ENCODE peak calls at places on chromosome 2, in eight cellular contexts. One of them, this sample, is unnamed.

GRCh38 chr2:8602809-8603208 is 79.0 kb upstream of the ID2 start:
- DNase-seq in endothelial cell: no peak
- DNase-seq in spleen: no peak
- DNase-seq in CD4-positive, alpha-beta T cell: no peak
- DNase-seq in body of pancreas: no peak
- DNase-seq in WERI-Rb-1: no peak
- DNase-seq in lower lobe of right lung: peak
- DNase-seq in IMR-90: no peak
- DNase-seq in this sample: no peak

GRCh38 chr2:201798252-201798918 is 8.0 kb upstream of the CDK15 start:
- DNase-seq in endothelial cell: no peak
- DNase-seq in spleen: no peak
- DNase-seq in CD4-positive, alpha-beta T cell: no peak
- DNase-seq in body of pancreas: no peak
- DNase-seq in WERI-Rb-1: no peak
- DNase-seq in lower lobe of right lung: no peak
- DNase-seq in IMR-90: peak
- DNase-seq in this sample: no peak

GRCh38 chr2:241751776-241752175 is 17.3 kb downstream of the D2HGDH start:
- DNase-seq in endothelial cell: no peak
- DNase-seq in spleen: no peak
- DNase-seq in CD4-positive, alpha-beta T cell: no peak
- DNase-seq in body of pancreas: no peak
- DNase-seq in WERI-Rb-1: no peak
- DNase-seq in lower lobe of right lung: no peak
- DNase-seq in IMR-90: no peak
- DNase-seq in this sample: no peak

GRCh38 chr2:170891893-170892292 is 37.2 kb upstream of the GORASP2 start:
- DNase-seq in endothelial cell: no peak
- DNase-seq in spleen: no peak
- DNase-seq in CD4-positive, alpha-beta T cell: no peak
- DNase-seq in body of pancreas: no peak
- DNase-seq in WERI-Rb-1: no peak
- DNase-seq in lower lobe of right lung: no peak
- DNase-seq in IMR-90: no peak
- DNase-seq in this sample: no peak

GRCh38 chr2:29598978-29599377 is 322.4 kb downstream of the ALK start:
- DNase-seq in endothelial cell: no peak
- DNase-seq in spleen: no peak
- DNase-seq in CD4-positive, alpha-beta T cell: no peak
- DNase-seq in body of pancreas: no peak
- DNase-seq in WERI-Rb-1: no peak
- DNase-seq in lower lobe of right lung: no peak
- DNase-seq in IMR-90: no peak
- DNase-seq in this sample: no peak

GRCh38 chr2:47198985-47199451 is 43.9 kb upstream of the STPG4 start:
- DNase-seq in endothelial cell: no peak
- DNase-seq in spleen: no peak
- DNase-seq in CD4-positive, alpha-beta T cell: no peak
- DNase-seq in body of pancreas: no peak
- DNase-seq in WERI-Rb-1: no peak
- DNase-seq in lower lobe of right lung: no peak
- DNase-seq in IMR-90: peak
- DNase-seq in this sample: no peak

GRCh38 chr2:174149530-174149929 is 98.8 kb downstream of the OLA1 start:
- DNase-seq in endothelial cell: no peak
- DNase-seq in spleen: no peak
- DNase-seq in CD4-positive, alpha-beta T cell: no peak
- DNase-seq in body of pancreas: no peak
- DNase-seq in WERI-Rb-1: no peak
- DNase-seq in lower lobe of right lung: no peak
- DNase-seq in IMR-90: no peak
- DNase-seq in this sample: no peak

GRCh38 chr2:128306931-128307460 is 11.7 kb downstream of the HS6ST1 start:
- DNase-seq in endothelial cell: no peak
- DNase-seq in spleen: peak
- DNase-seq in CD4-positive, alpha-beta T cell: no peak
- DNase-seq in body of pancreas: peak
- DNase-seq in WERI-Rb-1: peak
- DNase-seq in lower lobe of right lung: peak
- DNase-seq in IMR-90: no peak
- DNase-seq in this sample: no peak

GRCh38 chr2:59993721-59994120 is 559.7 kb downstream of the BCL11A start:
- DNase-seq in endothelial cell: no peak
- DNase-seq in spleen: no peak
- DNase-seq in CD4-positive, alpha-beta T cell: no peak
- DNase-seq in body of pancreas: no peak
- DNase-seq in WERI-Rb-1: no peak
- DNase-seq in lower lobe of right lung: no peak
- DNase-seq in IMR-90: no peak
- DNase-seq in this sample: no peak

GRCh38 chr2:34193164-34193563 is 594.1 kb upstream of the FAM98A start:
- DNase-seq in endothelial cell: no peak
- DNase-seq in spleen: no peak
- DNase-seq in CD4-positive, alpha-beta T cell: no peak
- DNase-seq in body of pancreas: no peak
- DNase-seq in WERI-Rb-1: no peak
- DNase-seq in lower lobe of right lung: no peak
- DNase-seq in IMR-90: no peak
- DNase-seq in this sample: no peak

DNA sequence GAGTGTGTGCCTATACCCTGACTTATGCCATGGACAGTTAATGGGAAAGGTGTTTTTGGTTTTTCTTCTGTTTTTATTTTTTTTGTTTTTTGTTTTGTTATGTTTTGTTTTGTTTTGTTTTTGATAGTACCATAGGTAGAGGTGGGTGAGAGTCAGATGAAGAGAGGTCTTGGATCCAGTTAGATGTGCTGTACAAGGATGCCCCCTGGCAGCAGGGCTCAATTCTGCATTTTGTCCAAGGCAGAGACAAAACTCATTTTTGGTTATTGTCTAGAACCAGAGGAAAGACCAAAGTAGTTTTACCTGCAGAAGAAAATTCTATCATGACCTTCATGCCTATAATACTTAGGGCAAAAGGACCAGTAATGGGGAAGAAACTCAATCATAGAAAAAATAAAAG is 48.5 kb downstream of the SLC5A7 start:
- DNase-seq in endothelial cell: no peak
- DNase-seq in spleen: no peak
- DNase-seq in CD4-positive, alpha-beta T cell: no peak
- DNase-seq in body of pancreas: no peak
- DNase-seq in WERI-Rb-1: no peak
- DNase-seq in lower lobe of right lung: no peak
- DNase-seq in IMR-90: no peak
- DNase-seq in this sample: no peak
- TF ChIP-seq CTCF in endothelial cell: no peak
- TF ChIP-seq CTCF in spleen: no peak
- TF ChIP-seq CTCF in CD4-positive, alpha-beta T cell: no peak
- TF ChIP-seq CTCF in body of pancreas: no peak
- TF ChIP-seq CTCF in WERI-Rb-1: no peak
- TF ChIP-seq CTCF in lower lobe of right lung: peak
- TF ChIP-seq CTCF in IMR-90: no peak
- TF ChIP-seq CTCF in this sample: peak

DNA sequence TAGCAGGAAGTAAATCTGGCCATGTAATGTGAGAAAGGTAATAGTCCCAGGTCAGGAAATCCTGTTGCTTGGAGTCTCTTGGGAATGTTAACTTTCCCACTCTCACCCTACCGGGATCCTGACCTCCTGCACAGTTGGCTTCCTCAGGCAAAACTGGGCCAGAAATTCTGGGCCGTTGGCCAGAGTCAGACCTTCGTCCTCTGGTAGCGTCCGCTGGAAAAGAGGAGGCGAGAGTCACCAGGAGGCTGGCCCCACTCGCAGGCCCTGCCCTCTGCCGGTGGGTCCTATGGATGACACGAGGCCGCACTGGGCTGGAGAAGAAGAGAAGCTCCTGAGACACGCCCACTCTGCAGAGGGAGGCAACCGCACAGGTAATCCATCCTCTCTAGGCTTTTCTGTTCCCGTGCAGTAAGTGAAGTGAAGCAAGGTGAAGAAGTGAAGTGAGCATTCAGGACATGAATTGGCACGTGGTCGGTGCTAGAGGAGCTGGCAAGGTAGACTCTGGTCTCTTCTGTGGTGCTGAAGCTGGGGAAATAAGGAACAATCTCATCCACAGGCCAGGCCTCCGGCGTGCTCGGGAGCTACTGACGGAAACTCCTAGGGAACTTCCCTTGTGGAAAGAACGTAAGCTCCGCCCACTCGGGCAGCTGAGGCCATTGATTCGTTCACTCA is 182.7 kb upstream of the GLI2 start:
- DNase-seq in endothelial cell: peak
- DNase-seq in spleen: peak
- DNase-seq in CD4-positive, alpha-beta T cell: no peak
- DNase-seq in body of pancreas: peak
- DNase-seq in WERI-Rb-1: peak
- DNase-seq in lower lobe of right lung: peak
- DNase-seq in IMR-90: peak
- DNase-seq in this sample: peak
- TF ChIP-seq CTCF in endothelial cell: peak
- TF ChIP-seq CTCF in spleen: peak
- TF ChIP-seq CTCF in CD4-positive, alpha-beta T cell: no peak
- TF ChIP-seq CTCF in body of pancreas: peak
- TF ChIP-seq CTCF in WERI-Rb-1: peak
- TF ChIP-seq CTCF in lower lobe of right lung: peak
- TF ChIP-seq CTCF in IMR-90: peak
- TF ChIP-seq CTCF in this sample: peak

DNA sequence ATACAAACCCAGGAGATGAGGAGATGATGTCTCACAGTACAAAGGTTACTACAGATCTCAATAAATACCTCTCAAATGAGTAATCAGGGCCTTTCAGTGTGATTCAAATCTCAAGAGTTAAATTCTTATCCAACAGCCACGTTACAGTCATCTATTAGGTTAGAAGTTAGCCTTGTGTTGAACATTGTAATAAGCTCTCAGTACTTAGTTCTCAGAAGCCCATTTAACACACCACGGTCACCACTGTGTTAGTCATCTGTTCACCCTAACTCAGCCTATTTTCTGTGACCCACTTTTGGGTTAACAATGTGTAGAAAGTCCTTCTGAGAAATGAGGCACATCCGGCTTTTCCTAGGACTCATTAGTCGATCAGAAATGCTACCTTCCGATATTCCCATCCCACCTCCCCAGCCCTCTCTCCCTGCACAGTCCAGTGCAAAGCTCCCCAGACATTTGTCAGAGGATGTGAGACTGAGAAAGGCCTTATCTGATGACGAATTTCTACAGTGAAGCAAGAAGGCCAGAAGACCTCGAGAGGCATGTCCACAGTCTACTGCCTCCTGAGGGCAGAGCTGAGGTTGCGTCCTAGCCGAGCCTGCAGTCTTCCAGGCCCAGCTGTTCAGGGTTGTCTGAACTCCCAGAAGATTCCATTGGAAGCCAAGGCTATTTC is 92.5 kb downstream of the ACTR2 start:
- DNase-seq in endothelial cell: no peak
- DNase-seq in spleen: no peak
- DNase-seq in CD4-positive, alpha-beta T cell: no peak
- DNase-seq in body of pancreas: no peak
- DNase-seq in WERI-Rb-1: no peak
- DNase-seq in lower lobe of right lung: no peak
- DNase-seq in IMR-90: peak
- DNase-seq in this sample: no peak
- TF ChIP-seq CTCF in endothelial cell: no peak
- TF ChIP-seq CTCF in spleen: no peak
- TF ChIP-seq CTCF in CD4-positive, alpha-beta T cell: no peak
- TF ChIP-seq CTCF in body of pancreas: no peak
- TF ChIP-seq CTCF in WERI-Rb-1: peak
- TF ChIP-seq CTCF in lower lobe of right lung: no peak
- TF ChIP-seq CTCF in IMR-90: peak
- TF ChIP-seq CTCF in this sample: peak

DNA sequence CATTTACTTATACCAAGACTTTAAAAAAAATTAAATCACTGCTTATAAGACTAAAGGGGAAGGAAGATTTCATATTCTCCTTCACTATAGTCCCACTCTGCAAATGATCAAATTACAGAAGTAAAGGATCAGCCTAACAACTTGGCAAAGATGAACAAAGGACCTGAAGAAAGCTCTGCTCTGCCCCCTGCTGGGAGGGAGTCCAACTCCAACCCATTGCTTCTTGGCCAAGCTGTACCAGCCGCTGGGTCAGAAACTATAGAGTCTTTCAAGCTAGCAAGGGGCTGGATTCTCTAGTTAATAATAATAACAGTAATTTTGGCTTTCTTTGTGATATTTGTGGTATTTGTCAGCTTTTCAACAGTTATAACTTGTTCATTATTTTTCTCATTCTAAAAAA is 927.0 kb upstream of the CRIM1 start:
- DNase-seq in endothelial cell: peak
- DNase-seq in spleen: no peak
- DNase-seq in CD4-positive, alpha-beta T cell: no peak
- DNase-seq in body of pancreas: peak
- DNase-seq in WERI-Rb-1: peak
- DNase-seq in lower lobe of right lung: peak
- DNase-seq in IMR-90: no peak
- DNase-seq in this sample: peak
- TF ChIP-seq CTCF in endothelial cell: peak
- TF ChIP-seq CTCF in spleen: no peak
- TF ChIP-seq CTCF in CD4-positive, alpha-beta T cell: no peak
- TF ChIP-seq CTCF in body of pancreas: peak
- TF ChIP-seq CTCF in WERI-Rb-1: peak
- TF ChIP-seq CTCF in lower lobe of right lung: peak
- TF ChIP-seq CTCF in IMR-90: peak
- TF ChIP-seq CTCF in this sample: peak

GRCh38 chr2:208781166-208781565 is 374.6 kb downstream of the PTH2R start:
- DNase-seq in endothelial cell: no peak
- DNase-seq in spleen: no peak
- DNase-seq in CD4-positive, alpha-beta T cell: no peak
- DNase-seq in body of pancreas: no peak
- DNase-seq in WERI-Rb-1: no peak
- DNase-seq in lower lobe of right lung: no peak
- DNase-seq in IMR-90: no peak
- DNase-seq in this sample: no peak

GRCh38 chr2:208782097-208782496 is 375.5 kb downstream of the PTH2R start:
- DNase-seq in endothelial cell: no peak
- DNase-seq in spleen: no peak
- DNase-seq in CD4-positive, alpha-beta T cell: no peak
- DNase-seq in body of pancreas: no peak
- DNase-seq in WERI-Rb-1: no peak
- DNase-seq in lower lobe of right lung: no peak
- DNase-seq in IMR-90: no peak
- DNase-seq in this sample: no peak

DNA sequence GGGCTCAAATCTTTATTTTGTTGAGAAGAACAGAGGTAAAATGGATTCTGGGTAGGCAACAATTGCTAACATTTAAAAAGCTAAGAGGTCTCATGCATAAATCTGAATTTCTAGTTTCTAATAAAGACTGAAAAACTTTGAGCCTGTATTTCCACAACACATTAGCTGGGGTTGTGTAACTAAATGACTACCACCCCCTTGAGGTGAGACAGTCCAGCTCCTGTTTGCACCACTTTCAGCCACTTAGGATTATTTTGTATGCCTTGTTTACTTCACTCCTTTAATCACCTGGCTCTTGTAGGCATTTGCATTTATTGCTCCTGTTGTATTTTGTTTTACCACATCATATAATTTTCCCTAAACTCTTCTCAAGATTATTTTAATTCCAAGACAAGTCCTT is 376.6 kb downstream of the PTH2R start:
- DNase-seq in endothelial cell: no peak
- DNase-seq in spleen: no peak
- DNase-seq in CD4-positive, alpha-beta T cell: no peak
- DNase-seq in body of pancreas: no peak
- DNase-seq in WERI-Rb-1: no peak
- DNase-seq in lower lobe of right lung: no peak
- DNase-seq in IMR-90: no peak
- DNase-seq in this sample: no peak
- TF ChIP-seq CTCF in endothelial cell: no peak
- TF ChIP-seq CTCF in spleen: no peak
- TF ChIP-seq CTCF in CD4-positive, alpha-beta T cell: no peak
- TF ChIP-seq CTCF in body of pancreas: no peak
- TF ChIP-seq CTCF in WERI-Rb-1: peak
- TF ChIP-seq CTCF in lower lobe of right lung: no peak
- TF ChIP-seq CTCF in IMR-90: no peak
- TF ChIP-seq CTCF in this sample: no peak

This sample was measured in neural crest cell.